ENCODE peak calls at places on chromosome 12, in eight cellular contexts. U, Q, D, R, E, C, Z and L are unnamed samples.

GRCh38 chr12:93957870-93958269 is 190.5 kb upstream of the PLXNC1 start:
- DNase-seq in U (no peak), Q (no peak), D (no peak), R (no peak), E (no peak), C (no peak), Z (no peak), L (no peak)

GRCh38 chr12:15851919-15852318 is 30.3 kb upstream of the STRAP start:
- DNase-seq in U (no peak), Q (no peak), D (no peak), R (no peak), E (no peak), C (no peak), Z (no peak), L (no peak)

GRCh38 chr12:116133609-116134214 is 143.8 kb downstream of the MED13L start:
- DNase-seq in U (no peak), Q (no peak), D (no peak), R (no peak), E (no peak), C (no peak), Z (no peak), L (no peak)

GRCh38 chr12:22276313-22276712 is 58.2 kb downstream of the ST8SIA1 start:
- DNase-seq in U (no peak), Q (no peak), D (no peak), R (no peak), E (no peak), C (no peak), Z (no peak), L (no peak)

GRCh38 chr12:51048601-51049369 is 658 bp downstream of the LETMD1 start:
- DNase-seq in U (no peak), Q (no peak), D (no peak), R (no peak), E (no peak), C (no peak), Z (no peak), L (no peak)

GRCh38 chr12:4862809-4863208 is 46.9 kb upstream of the KCNA1 start:
- DNase-seq in U (no peak), Q (no peak), D (no peak), R (no peak), E (no peak), C (no peak), Z (no peak), L (no peak)

GRCh38 chr12:26113194-26113654 is 11.6 kb downstream of the BHLHE41 start:
- DNase-seq in U (no peak), Q (no peak), D (peak; percentile 51), R (peak; percentile 57), E (no peak), C (no peak), Z (no peak), L (no peak)

GRCh38 chr12:66036317-66036716 is 94.2 kb downstream of the LLPH start:
- DNase-seq in U (no peak), Q (no peak), D (no peak), R (no peak), E (no peak), C (peak; percentile 93), Z (peak; percentile 74), L (peak; percentile 23)

GRCh38 chr12:19035552-19035951 is 94.0 kb upstream of the PLEKHA5 start:
- DNase-seq in U (no peak), Q (no peak), D (no peak), R (no peak), E (no peak), C (peak; percentile 54), Z (no peak), L (no peak)

GRCh38 chr12:111211910-111212757 is 156.8 kb downstream of the PHETA1 start:
- DNase-seq in U (no peak), Q (no peak), D (peak; percentile 83), R (no peak), E (no peak), C (no peak), Z (no peak), L (no peak)

GRCh38 chr12:3061858-3062215 is 15.3 kb upstream of the TSPAN9 start:
- DNase-seq in U (no peak), Q (no peak), D (no peak), R (no peak), E (no peak), C (no peak), Z (no peak), L (no peak)

GRCh38 chr12:85155791-85156190 is 119.6 kb downstream of the LRRIQ1 start:
- DNase-seq in U (no peak), Q (no peak), D (peak; percentile 69), R (no peak), E (no peak), C (peak; percentile 34), Z (no peak), L (no peak)

GRCh38 chr12:42590324-42590934 is 883 bp upstream of the PRICKLE1 start:
- DNase-seq in U (no peak), Q (no peak), D (peak; percentile 31), R (no peak), E (no peak), C (peak; percentile 27), Z (peak; percentile 56), L (peak; percentile 38)

GRCh38 chr12:69570545-69571399 is 14.5 kb upstream of the CCT2 start:
- DNase-seq in U (no peak), Q (peak; percentile 53), D (peak; percentile 87), R (peak; percentile 49), E (peak; percentile 46), C (peak; percentile 82), Z (peak; percentile 49), L (no peak)

GRCh38 chr12:75981773-75982564 is 49.6 kb downstream of the PHLDA1 start:
- DNase-seq in U (no peak), Q (no peak), D (no peak), R (no peak), E (no peak), C (peak; percentile 82), Z (no peak), L (no peak)

GRCh38 chr12:97322388-97322787 is 140.2 kb upstream of the RMST start:
- DNase-seq in U (no peak), Q (no peak), D (no peak), R (no peak), E (no peak), C (no peak), Z (no peak), L (no peak)

GRCh38 chr12:102883204-102883799 is 33.7 kb downstream of the PAH start:
- DNase-seq in U (peak; percentile 73), Q (peak; percentile 49), D (peak; percentile 75), R (peak; percentile 14), E (no peak), C (peak; percentile 1), Z (no peak), L (peak; percentile 52)

GRCh38 chr12:180445-180844 is 33.5 kb downstream of the SLC6A12 start:
- DNase-seq in U (peak; percentile 75), Q (no peak), D (no peak), R (no peak), E (no peak), C (peak; percentile 49), Z (peak; percentile 76), L (no peak)

GRCh38 chr12:108337235-108338223 is 1.6 kb downstream of the CMKLR1 start:
- DNase-seq in U (no peak), Q (no peak), D (peak; percentile 74), R (no peak), E (no peak), C (peak; percentile 9), Z (peak; percentile 58), L (no peak)

GRCh38 chr12:20000229-20000869 is 368.0 kb upstream of the PDE3A start:
- DNase-seq in U (no peak), Q (no peak), D (peak; percentile 8), R (no peak), E (no peak), C (no peak), Z (no peak), L (no peak)

GRCh38 chr12:122031342-122032216 is 9.9 kb downstream of the BCL7A start:
- DNase-seq in U (peak; percentile 77), Q (peak; percentile 61), D (peak; percentile 81), R (no peak), E (no peak), C (no peak), Z (peak; percentile 57), L (peak; percentile 54)

GRCh38 chr12:112755507-112755906 is 36.0 kb upstream of the RPH3A start:
- DNase-seq in U (no peak), Q (no peak), D (no peak), R (no peak), E (no peak), C (no peak), Z (no peak), L (no peak)
- H3K4me3 ChIP-seq in U (no peak overlapping the region), Q (no peak overlapping the region), D (no peak overlapping the region), R (no peak overlapping the region), E (no peak overlapping the region), C (no peak overlapping the region), Z (no peak overlapping the region), L (no peak overlapping the region)

GRCh38 chr12:114408881-114409795 is 3.2 kb upstream of the TBX5 start:
- DNase-seq in U (no peak), Q (no peak), D (peak; percentile 75), R (no peak), E (no peak), C (peak; percentile 87), Z (no peak), L (no peak)

GRCh38 chr12:114409796-114410520 is 4.0 kb upstream of the TBX5 start:
- DNase-seq in U (no peak), Q (no peak), D (no peak), R (no peak), E (no peak), C (peak; percentile 70), Z (no peak), L (no peak)

GRCh38 chr12:114407566-114408411 is 1.8 kb upstream of the TBX5 start:
- DNase-seq in U (no peak), Q (no peak), D (peak; percentile 48), R (no peak), E (no peak), C (peak; percentile 87), Z (no peak), L (no peak)

GRCh38 chr12:114407034-114407420 is 1.1 kb upstream of the TBX5 start:
- DNase-seq in U (no peak), Q (no peak), D (no peak), R (no peak), E (no peak), C (peak; percentile 62), Z (no peak), L (no peak)

GRCh38 chr12:114408415-114408814 is 2.5 kb upstream of the TBX5 start:
- DNase-seq in U (no peak), Q (no peak), D (no peak), R (no peak), E (no peak), C (no peak), Z (no peak), L (no peak)
- H3K27ac ChIP-seq in U (peak overlapping the region; percentile 79), Q (peak overlapping the region; percentile 83), D (no peak overlapping the region), R (no peak overlapping the region), E (no peak overlapping the region), C (peak overlapping the region; percentile 92), Z (no peak overlapping the region), L (no peak overlapping the region)

DNA sequence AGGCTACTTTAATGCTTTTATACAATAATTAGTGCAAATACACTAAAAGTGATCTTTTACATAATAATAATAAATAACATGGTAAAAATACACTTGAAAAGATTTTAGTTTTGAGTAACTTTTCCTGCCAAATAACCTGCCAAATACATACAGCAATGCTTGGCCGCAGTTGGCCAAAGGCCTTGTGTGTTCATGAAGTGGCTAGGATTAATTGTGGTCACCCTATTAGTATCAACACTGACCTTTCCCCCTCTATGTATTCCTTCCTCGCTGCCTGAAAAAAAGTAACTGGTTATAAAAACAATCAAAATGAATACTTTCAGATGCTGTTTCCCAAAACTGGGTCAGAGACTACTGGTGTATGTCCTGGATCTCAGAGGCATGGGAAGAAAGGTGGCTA is 34.3 kb downstream of the KICS2 start:
- DNase-seq in U (no peak), Q (no peak), D (no peak), R (no peak), E (no peak), C (peak; percentile 62), Z (no peak), L (no peak)
- H3K4me3 ChIP-seq in U (no peak overlapping the region), Q (no peak overlapping the region), D (no peak overlapping the region), R (no peak overlapping the region), E (no peak overlapping the region), C (no peak overlapping the region), Z (no peak overlapping the region), L (no peak overlapping the region)

GRCh38 chr12:125105600-125105999 is 40.4 kb downstream of the AACS start:
- DNase-seq in U (no peak), Q (no peak), D (no peak), R (no peak), E (no peak), C (no peak), Z (no peak), L (no peak)
- H3K27ac ChIP-seq in U (no peak overlapping the region), Q (no peak overlapping the region), D (no peak overlapping the region), R (no peak overlapping the region), E (no peak overlapping the region), C (no peak overlapping the region), Z (no peak overlapping the region), L (no peak overlapping the region)